ENCODE peak calls at places on chromosomes 12 and 14, in ten cellular contexts. X is A549; Q is NCI-H69; T is T-cell; R is M059J; P is stimulated activated CD8-positive, alpha-beta memory T cell treated with anti-CD3 and anti-CD28 coated beads, Interleukin-2, amount 100 ng/mL, for 48 hours; E is NCI-H510A; K is activated effector memory CD4-positive, alpha-beta T cell treated with Interleukin-2 at 50 U/mL for 16 hours; G is cardiac muscle cell; A is activated CD8-positive, alpha-beta memory T cell treated with anti-CD3 and anti-CD28 coated beads for 4 hours. F is an unnamed sample.

GRCh38 chr12:71954040-71954649 is 15.5 kb downstream of the TPH2 start:
- DNase-seq in K (no peak), T (no peak), G (no peak), X (no peak), R (no peak), E (no peak), P (no peak), Q (no peak), A (no peak), F (no peak)

GRCh38 chr12:101459642-101460346 is 15.3 kb upstream of the SPIC start:
- DNase-seq in E (peak), Q (peak), A (no peak), X (peak), T (no peak), P (no peak), R (peak), K (no peak), G (no peak), F (peak)

GRCh38 chr14:40694026-40694425 is 912.6 kb upstream of the LRFN5 start:
- DNase-seq in Q (no peak), T (no peak), X (no peak), E (no peak), A (no peak), G (no peak), R (no peak), K (no peak), P (no peak), F (no peak)

GRCh38 chr14:60647081-60647836 is 2.0 kb downstream of the SIX1 start:
- DNase-seq in R (peak), P (no peak), Q (peak), K (no peak), E (peak), A (no peak), X (no peak), T (no peak), G (no peak), F (peak)

GRCh38 chr12:11943919-11944318 is 126.8 kb upstream of the BCL2L14 start:
- DNase-seq in K (no peak), P (no peak), A (no peak), R (no peak), X (no peak), G (no peak), T (no peak), E (peak), Q (peak), F (no peak)

GRCh38 chr14:75884198-75884611 is 97.6 kb downstream of the TGFB3 start:
- DNase-seq in K (no peak), G (no peak), Q (peak), T (no peak), P (no peak), E (no peak), R (peak), A (no peak), X (no peak), F (peak)

GRCh38 chr12:64383675-64384074 is 6.9 kb downstream of the C12orf56 start:
- DNase-seq in T (no peak), X (no peak), R (no peak), E (no peak), P (no peak), G (no peak), Q (no peak), A (no peak), K (no peak), F (no peak)

GRCh38 chr14:96051642-96052540 is 12.7 kb downstream of the C14orf132 start:
- DNase-seq in E (no peak), K (no peak), R (no peak), X (peak), G (no peak), P (no peak), T (no peak), A (no peak), Q (peak), F (peak)

GRCh38 chr12:112868459-112869041 is 38.2 kb upstream of the OAS1 start:
- DNase-seq in K (no peak), E (no peak), R (peak), Q (no peak), G (peak), P (no peak), A (no peak), X (no peak), T (no peak), F (peak)

GRCh38 chr12:109839444-109839843 is 6.2 kb upstream of the TRPV4 start:
- DNase-seq in G (no peak), Q (no peak), X (no peak), T (no peak), E (no peak), K (no peak), A (no peak), R (no peak), P (no peak), F (no peak)

GRCh38 chr14:38143651-38144505 is 63.8 kb upstream of the SSTR1 start:
- DNase-seq in A (no peak), E (no peak), K (no peak), X (no peak), P (no peak), G (no peak), T (no peak), R (peak), Q (peak), F (peak)

GRCh38 chr12:57452937-57453509 is 2.1 kb upstream of the INHBE start:
- DNase-seq in T (no peak), P (peak), Q (peak), R (peak), E (peak), K (no peak), X (peak), G (peak), A (no peak), F (peak)

GRCh38 chr14:75831971-75832370 is 149.8 kb downstream of the TGFB3 start:
- DNase-seq in K (no peak), G (no peak), A (no peak), X (no peak), P (no peak), R (peak), T (no peak), Q (peak), E (peak), F (peak)

GRCh38 chr14:102923920-102924486 is 1.5 kb downstream of the AMN start:
- DNase-seq in A (no peak), Q (no peak), G (no peak), P (no peak), E (no peak), X (no peak), K (no peak), R (no peak), T (no peak), F (no peak)

GRCh38 chr12:28937196-28937595 is 211.9 kb upstream of the FAR2 start:
- DNase-seq in K (no peak), E (no peak), P (no peak), A (no peak), T (no peak), G (no peak), X (no peak), R (peak), Q (no peak), F (peak)

GRCh38 chr14:21185506-21185905 is 29.6 kb upstream of the OR5AU1 start:
- DNase-seq in Q (no peak), E (no peak), G (no peak), P (no peak), R (no peak), K (no peak), T (no peak), X (no peak), A (no peak), F (no peak)

GRCh38 chr14:60775296-60775695 is 40.7 kb downstream of the MNAT1 start:
- DNase-seq in E (no peak), A (no peak), P (no peak), R (peak), X (no peak), K (no peak), T (no peak), G (no peak), Q (no peak), F (peak)

GRCh38 chr14:75440733-75441474 is 13.1 kb downstream of the JDP2 start:
- DNase-seq in A (no peak), E (no peak), T (no peak), P (no peak), K (no peak), Q (no peak), X (no peak), R (no peak), G (no peak), F (no peak)

GRCh38 chr12:14892726-14893442 is 7.2 kb upstream of the MGP start:
- DNase-seq in P (no peak), X (no peak), A (no peak), Q (peak), T (no peak), R (peak), E (no peak), K (no peak), G (no peak), F (no peak)

GRCh38 chr12:72261885-72262284 is 10.3 kb upstream of the TRHDE start:
- DNase-seq in E (no peak), R (no peak), A (no peak), X (no peak), G (no peak), Q (no peak), K (no peak), P (no peak), T (no peak), F (no peak)

GRCh38 chr14:33563492-33563891 is 387.4 kb downstream of the EGLN3 start:
- DNase-seq in P (no peak), E (no peak), X (no peak), K (no peak), T (no peak), G (no peak), R (peak), A (no peak), Q (no peak), F (peak)

GRCh38 chr12:65536876-65537661 is 258.6 kb downstream of the MSRB3 start:
- DNase-seq in G (peak), P (no peak), K (no peak), E (no peak), Q (no peak), X (peak), A (no peak), T (no peak), R (peak), F (peak)

GRCh38 chr14:58832010-58832409 is 194.2 kb downstream of the DACT1 start:
- DNase-seq in X (no peak), R (peak), T (no peak), K (no peak), Q (peak), P (no peak), G (no peak), E (no peak), A (no peak), F (peak)

GRCh38 chr12:116941188-116941587 is 30.4 kb downstream of the FBXW8 start:
- DNase-seq in T (no peak), A (no peak), Q (no peak), G (no peak), K (no peak), E (no peak), P (no peak), R (no peak), X (no peak), F (no peak)

GRCh38 chr14:103855734-103856095 is 8.3 kb upstream of the PPP1R13B start:
- DNase-seq in Q (no peak), E (no peak), X (no peak), A (no peak), G (no peak), R (no peak), K (no peak), P (no peak), T (no peak), F (no peak)

F was measured in epithelial cell of esophagus.